ENCODE peak calls at places on chromosome 16, in nine cellular contexts. D is sigmoid colon, O is HCT116, W is spleen, Q is GM12892, L is suprapubic skin, I is stomach, H is prostate gland, X is K562. T is an unnamed sample.

GRCh38 chr16:53085539-53086450 is 31.0 kb downstream of the CHD9 start:
- DNase-seq in D (no peak), O (no peak), W (no peak), Q (no peak), L (no peak), I (no peak), H (peak; percentile 74), X (no peak), T (no peak)

GRCh38 chr16:72875291-72876036 is 172.5 kb downstream of the ZFHX3 start:
- DNase-seq in D (no peak), O (no peak), W (no peak), Q (no peak), L (no peak), I (no peak), H (peak; percentile 33), X (no peak), T (no peak)

GRCh38 chr16:19601083-19601976 is 45.8 kb downstream of the VPS35L start:
- DNase-seq in D (no peak), O (peak; percentile 36), W (no peak), Q (no peak), L (no peak), I (no peak), H (no peak), X (peak; percentile 46), T (no peak)

GRCh38 chr16:11624645-11625607 is 38.2 kb upstream of the LITAF start:
- DNase-seq in D (no peak), O (no peak), W (no peak), Q (no peak), L (no peak), I (no peak), H (no peak), X (peak; percentile 19), T (no peak)

GRCh38 chr16:2597560-2597902 is 59.7 kb downstream of the PDPK1 start:
- DNase-seq in D (peak; percentile 60), O (no peak), W (peak; percentile 47), Q (no peak), L (no peak), I (no peak), H (no peak), X (no peak), T (no peak)

GRCh38 chr16:11233727-11234376 is 22.2 kb downstream of the SOCS1 start:
- DNase-seq in D (no peak), O (no peak), W (no peak), Q (no peak), L (no peak), I (no peak), H (no peak), X (peak; percentile 55), T (no peak)

GRCh38 chr16:2971985-2972784 is 3.0 kb downstream of the PAQR4 start:
- DNase-seq in D (no peak), O (no peak), W (no peak), Q (no peak), L (no peak), I (no peak), H (no peak), X (no peak), T (no peak)

GRCh38 chr16:24535827-24536226 is 3.5 kb upstream of the RBBP6 start:
- DNase-seq in D (no peak), O (no peak), W (no peak), Q (no peak), L (no peak), I (no peak), H (no peak), X (no peak), T (no peak)

GRCh38 chr16:74034862-74035261 is 261.8 kb upstream of the PSMD7 start:
- DNase-seq in D (no peak), O (peak; percentile 1), W (no peak), Q (no peak), L (no peak), I (no peak), H (no peak), X (peak; percentile 8), T (peak; percentile 2)

GRCh38 chr16:58021661-58022551 is 3.6 kb upstream of the MMP15 start:
- DNase-seq in D (no peak), O (no peak), W (peak; percentile 54), Q (no peak), L (no peak), I (no peak), H (no peak), X (no peak), T (no peak)

GRCh38 chr16:56584276-56584675 is 5.1 kb upstream of the MT3 start:
- DNase-seq in D (no peak), O (no peak), W (no peak), Q (no peak), L (no peak), I (no peak), H (no peak), X (no peak), T (no peak)

GRCh38 chr16:79372504-79373184 is 227.9 kb downstream of the MAF start:
- DNase-seq in D (no peak), O (no peak), W (no peak), Q (no peak), L (no peak), I (no peak), H (no peak), X (no peak), T (no peak)

GRCh38 chr16:66961065-66961744 is at the start of gene CES3:
- DNase-seq in D (no peak), O (peak; percentile 75), W (no peak), Q (peak; percentile 47), L (no peak), I (peak; percentile 71), H (no peak), X (peak; percentile 86), T (peak; percentile 27)
- TF ChIP-seq POLR2AphosphoS5 in D (no peak), O (peak; percentile 68), W (no peak), Q (no peak), L (no peak), I (no peak), H (no peak), X (no peak), T (no peak)

GRCh38 chr16:70709961-70710360 is 24.1 kb upstream of the MTSS2 start:
- DNase-seq in D (no peak), O (no peak), W (peak; percentile 90), Q (no peak), L (no peak), I (no peak), H (no peak), X (no peak), T (no peak)

GRCh38 chr16:70710422-70711210 is 24.8 kb upstream of the MTSS2 start:
- DNase-seq in D (no peak), O (no peak), W (no peak), Q (no peak), L (no peak), I (no peak), H (no peak), X (no peak), T (no peak)

GRCh38 chr16:70708381-70709253 is 22.8 kb upstream of the MTSS2 start:
- DNase-seq in D (no peak), O (no peak), W (no peak), Q (no peak), L (no peak), I (no peak), H (no peak), X (no peak), T (no peak)

GRCh38 chr16:70711211-70711978 is 25.5 kb upstream of the MTSS2 start:
- DNase-seq in D (no peak), O (no peak), W (no peak), Q (no peak), L (no peak), I (no peak), H (no peak), X (no peak), T (no peak)

DNA sequence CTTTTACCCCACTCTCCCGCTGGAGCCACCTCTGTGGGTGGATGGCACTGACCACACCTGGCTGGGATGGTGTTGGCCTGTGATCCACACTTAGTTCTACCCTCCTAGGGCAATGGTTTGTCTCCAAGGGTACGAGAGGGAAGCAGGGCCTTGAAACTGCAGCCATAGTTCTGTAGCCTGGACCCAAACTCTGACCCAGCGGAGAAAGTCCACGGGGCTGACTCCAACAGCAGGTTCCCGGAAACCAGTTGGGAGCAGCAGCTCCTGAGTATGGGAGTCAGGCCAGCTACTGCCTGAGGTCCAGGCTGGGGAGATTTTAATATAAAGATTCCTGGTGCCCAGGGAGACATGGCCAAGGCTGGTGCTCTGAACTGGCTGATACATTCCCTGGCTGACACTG is 23.6 kb upstream of the MTSS2 start:
- DNase-seq in D (no peak), O (no peak), W (no peak), Q (no peak), L (no peak), I (no peak), H (no peak), X (no peak), T (no peak)
- TF ChIP-seq POLR2AphosphoS5 in D (no peak), O (no peak), W (no peak), Q (no peak), L (no peak), I (no peak), H (no peak), X (no peak), T (no peak)

GRCh38 chr16:82175627-82176026 is 5.6 kb upstream of the MPHOSPH6 start:
- DNase-seq in D (no peak), O (no peak), W (no peak), Q (no peak), L (no peak), I (no peak), H (no peak), X (no peak), T (no peak)

GRCh38 chr16:82167670-82168069 is 2.4 kb downstream of the MPHOSPH6 start:
- DNase-seq in D (no peak), O (no peak), W (peak; percentile 60), Q (no peak), L (no peak), I (no peak), H (no peak), X (no peak), T (no peak)

DNA sequence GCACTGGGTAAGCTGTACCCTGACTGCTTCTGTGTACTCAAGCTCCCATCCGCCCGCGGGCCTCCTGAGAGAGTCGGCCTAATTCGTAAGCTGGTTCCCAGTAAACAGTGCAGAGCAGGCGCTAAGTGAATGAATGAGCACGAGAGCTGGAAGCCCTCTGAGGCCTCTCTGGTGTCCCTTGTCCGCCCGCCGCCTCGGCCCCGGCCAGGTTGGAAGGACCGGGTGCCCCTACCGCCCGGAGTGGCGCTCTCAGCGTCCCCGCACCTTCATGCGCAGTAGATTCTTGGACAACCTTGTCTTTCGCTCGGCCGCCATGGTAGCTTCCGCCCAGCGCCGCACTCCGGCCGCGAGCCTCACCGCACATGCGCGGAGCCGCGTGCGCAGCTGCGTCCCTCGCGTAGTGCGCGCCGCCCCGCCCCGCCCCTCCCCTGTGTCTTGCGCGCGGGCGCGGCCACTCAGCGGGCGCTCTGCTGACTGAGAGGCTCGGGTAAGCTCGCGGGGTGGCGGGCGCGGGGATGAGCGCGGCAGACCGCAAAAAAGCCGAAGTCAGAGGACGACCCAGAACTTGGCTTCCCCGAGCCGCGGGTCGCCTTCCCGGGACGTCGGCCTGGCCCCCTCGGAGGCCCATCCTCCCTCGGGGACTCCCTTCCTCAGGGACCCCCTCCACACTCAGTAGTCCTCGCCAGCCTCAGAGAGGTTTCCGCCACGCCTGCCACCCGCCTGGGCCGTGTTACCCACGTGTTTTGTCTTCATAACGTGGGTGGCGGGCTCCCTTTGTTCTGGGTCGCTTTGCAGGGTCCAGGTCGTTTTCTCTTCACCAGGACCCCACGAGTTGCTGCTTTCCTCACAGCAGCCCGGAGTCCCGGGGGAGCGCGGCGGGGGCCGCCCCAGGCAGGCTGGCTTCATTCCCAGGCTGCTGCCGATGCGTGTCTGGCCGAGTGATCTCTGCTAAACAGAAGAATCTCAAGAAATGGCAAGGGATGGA is at the start of gene MPHOSPH6:
- DNase-seq in D (peak; percentile 95), O (peak; percentile 80), W (peak; percentile 98), Q (peak; percentile 90), L (peak; percentile 96), I (peak; percentile 94), H (peak; percentile 87), X (peak; percentile 97), T (no peak)
- TF ChIP-seq POLR2AphosphoS5 in D (peak; percentile 6), O (peak; percentile 94), W (peak; percentile 85), Q (no peak), L (no peak), I (peak; percentile 65), H (peak; percentile 51), X (peak; percentile 43), T (peak; percentile 70)

GRCh38 chr16:89722392-89723278 is 1.3 kb downstream of the ZNF276 start:
- DNase-seq in D (peak; percentile 77), O (peak; percentile 56), W (peak; percentile 96), Q (no peak), L (peak; percentile 87), I (peak; percentile 83), H (peak; percentile 66), X (no peak), T (no peak)
- TF ChIP-seq POLR2AphosphoS5 in D (no peak), O (no peak), W (peak; percentile 69), Q (no peak), L (no peak), I (peak; percentile 40), H (peak; percentile 22), X (no peak), T (no peak)